ENCODE peak calls at places on chromosomes 12 and 14, in nine cellular contexts. A is breast epithelium, X is tibial nerve, N is H9, S is body of pancreas, Z is NB4, H is fibroblast of the aortic adventitia, E is HepG2, U is uterus. D is an unnamed sample.

GRCh38 chr12:120257041-120257821 is 8.3 kb downstream of the PXN start:
- DNase-seq in A (peak; percentile 80), X (no peak), N (peak; percentile 40), S (peak; percentile 72), Z (no peak), H (peak; percentile 99), E (no peak), U (peak; percentile 78), D (no peak)

GRCh38 chr12:61993734-61994345 is 266.4 kb upstream of the USP15 start:
- DNase-seq in A (no peak), X (no peak), N (no peak), S (no peak), Z (peak; percentile 60), H (no peak), E (peak; percentile 14), U (no peak), D (no peak)

GRCh38 chr14:36946872-36947271 is 225.5 kb downstream of the SLC25A21 start:
- DNase-seq in A (no peak), X (no peak), N (no peak), S (no peak), Z (no peak), H (no peak), E (no peak), U (no peak), D (no peak)

GRCh38 chr14:102545461-102546265 is 36.1 kb upstream of the ANKRD9 start:
- DNase-seq in A (no peak), X (no peak), N (peak; percentile 79), S (no peak), Z (no peak), H (no peak), E (peak; percentile 63), U (no peak), D (no peak)

GRCh38 chr12:27506645-27507189 is 17.3 kb upstream of the PPFIBP1 start:
- DNase-seq in A (no peak), X (no peak), N (no peak), S (no peak), Z (no peak), H (no peak), E (no peak), U (no peak), D (no peak)

GRCh38 chr14:100440207-100440631 is 117.1 kb downstream of the SLC25A47 start:
- DNase-seq in A (peak; percentile 89), X (peak; percentile 36), N (peak; percentile 75), S (peak; percentile 88), Z (peak; percentile 51), H (peak; percentile 68), E (peak; percentile 73), U (peak; percentile 79), D (peak; percentile 50)

GRCh38 chr12:112741106-112741505 is 50.4 kb upstream of the RPH3A start:
- DNase-seq in A (no peak), X (no peak), N (no peak), S (no peak), Z (no peak), H (no peak), E (no peak), U (no peak), D (no peak)

GRCh38 chr14:61841145-61841544 is 78.9 kb downstream of the SNAPC1 start:
- DNase-seq in A (no peak), X (no peak), N (no peak), S (no peak), Z (no peak), H (peak; percentile 4), E (no peak), U (no peak), D (no peak)

GRCh38 chr14:101960225-101960624 is 4.1 kb upstream of the DYNC1H1 start:
- DNase-seq in A (no peak), X (no peak), N (peak; percentile 59), S (no peak), Z (peak; percentile 53), H (peak; percentile 32), E (peak; percentile 40), U (no peak), D (no peak)

GRCh38 chr14:100902295-100902694 is 1.2 kb downstream of the RTL1 start:
- DNase-seq in A (no peak), X (no peak), N (peak; percentile 75), S (no peak), Z (peak; percentile 23), H (no peak), E (peak; percentile 52), U (no peak), D (no peak)

GRCh38 chr12:76646366-76646765 is 86.8 kb upstream of the OSBPL8 start:
- DNase-seq in A (no peak), X (no peak), N (no peak), S (no peak), Z (no peak), H (no peak), E (no peak), U (no peak), D (no peak)

GRCh38 chr12:95653761-95654546 is 102.7 kb upstream of the USP44 start:
- DNase-seq in A (no peak), X (no peak), N (no peak), S (peak; percentile 41), Z (peak; percentile 18), H (peak; percentile 93), E (peak; percentile 70), U (no peak), D (no peak)

GRCh38 chr12:15717940-15718567 is 71.1 kb downstream of the EPS8 start:
- DNase-seq in A (no peak), X (no peak), N (no peak), S (no peak), Z (no peak), H (no peak), E (no peak), U (no peak), D (no peak)

GRCh38 chr12:15719230-15719629 is 70.0 kb downstream of the EPS8 start:
- DNase-seq in A (no peak), X (no peak), N (no peak), S (no peak), Z (no peak), H (no peak), E (no peak), U (no peak), D (no peak)

GRCh38 chr12:15720299-15720698 is 68.9 kb downstream of the EPS8 start:
- DNase-seq in A (no peak), X (no peak), N (no peak), S (no peak), Z (no peak), H (no peak), E (no peak), U (no peak), D (no peak)

GRCh38 chr12:15722951-15723350 is 66.2 kb downstream of the EPS8 start:
- DNase-seq in A (no peak), X (no peak), N (no peak), S (no peak), Z (no peak), H (no peak), E (no peak), U (no peak), D (no peak)

GRCh38 chr12:15721716-15722115 is 67.5 kb downstream of the EPS8 start:
- DNase-seq in A (no peak), X (no peak), N (no peak), S (no peak), Z (no peak), H (peak; percentile 58), E (no peak), U (no peak), D (no peak)
- TF ChIP-seq CTCF in A (no peak), X (no peak), N (no peak), S (no peak), Z (no peak), H (no peak), E (no peak), U (no peak), D (no peak)

GRCh38 chr14:74663884-74664283 is 49.0 kb downstream of the AREL1 start:
- DNase-seq in A (no peak), X (peak; percentile 64), N (no peak), S (no peak), Z (no peak), H (no peak), E (no peak), U (no peak), D (no peak)
- TF ChIP-seq CTCF in A (no peak), X (no peak), N (no peak), S (no peak), Z (no peak), H (no peak), E (no peak), U (no peak), D (no peak)

GRCh38 chr12:103705927-103706326 is 118.9 kb downstream of the STAB2 start:
- DNase-seq in A (no peak), X (no peak), N (peak; percentile 50), S (no peak), Z (peak; percentile 22), H (no peak), E (peak; percentile 10), U (no peak), D (no peak)
- TF ChIP-seq CTCF in A (no peak), X (no peak), N (peak; percentile 63), S (no peak), Z (peak; percentile 32), H (peak; percentile 18), E (peak; percentile 13), U (no peak), D (no peak)

DNA sequence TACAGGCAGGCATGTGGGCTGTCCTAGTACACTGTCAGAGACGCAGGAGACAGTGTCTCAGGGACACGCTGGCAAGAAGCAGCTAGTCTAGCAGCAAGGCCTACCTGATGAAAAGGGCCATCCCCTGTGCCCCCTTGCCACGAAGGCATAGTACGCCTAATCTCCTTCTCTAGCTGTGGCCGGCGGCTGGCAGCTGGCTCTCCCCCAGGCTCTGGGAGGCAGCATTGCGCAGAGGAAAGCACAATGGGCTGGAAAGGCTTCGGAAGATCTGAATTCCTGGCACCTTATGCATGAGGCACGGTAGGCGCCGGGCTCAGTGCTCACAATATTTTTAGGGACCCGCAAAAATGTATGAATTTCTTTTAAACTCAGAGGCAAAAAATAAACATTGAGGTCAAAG is 16.0 kb upstream of the PLEKHH1 start:
- DNase-seq in A (no peak), X (no peak), N (peak; percentile 55), S (peak; percentile 72), Z (no peak), H (peak; percentile 52), E (no peak), U (no peak), D (no peak)
- TF ChIP-seq CTCF in A (no peak), X (no peak), N (peak; percentile 42), S (peak; percentile 21), Z (no peak), H (peak; percentile 24), E (peak; percentile 60), U (no peak), D (no peak)

DNA sequence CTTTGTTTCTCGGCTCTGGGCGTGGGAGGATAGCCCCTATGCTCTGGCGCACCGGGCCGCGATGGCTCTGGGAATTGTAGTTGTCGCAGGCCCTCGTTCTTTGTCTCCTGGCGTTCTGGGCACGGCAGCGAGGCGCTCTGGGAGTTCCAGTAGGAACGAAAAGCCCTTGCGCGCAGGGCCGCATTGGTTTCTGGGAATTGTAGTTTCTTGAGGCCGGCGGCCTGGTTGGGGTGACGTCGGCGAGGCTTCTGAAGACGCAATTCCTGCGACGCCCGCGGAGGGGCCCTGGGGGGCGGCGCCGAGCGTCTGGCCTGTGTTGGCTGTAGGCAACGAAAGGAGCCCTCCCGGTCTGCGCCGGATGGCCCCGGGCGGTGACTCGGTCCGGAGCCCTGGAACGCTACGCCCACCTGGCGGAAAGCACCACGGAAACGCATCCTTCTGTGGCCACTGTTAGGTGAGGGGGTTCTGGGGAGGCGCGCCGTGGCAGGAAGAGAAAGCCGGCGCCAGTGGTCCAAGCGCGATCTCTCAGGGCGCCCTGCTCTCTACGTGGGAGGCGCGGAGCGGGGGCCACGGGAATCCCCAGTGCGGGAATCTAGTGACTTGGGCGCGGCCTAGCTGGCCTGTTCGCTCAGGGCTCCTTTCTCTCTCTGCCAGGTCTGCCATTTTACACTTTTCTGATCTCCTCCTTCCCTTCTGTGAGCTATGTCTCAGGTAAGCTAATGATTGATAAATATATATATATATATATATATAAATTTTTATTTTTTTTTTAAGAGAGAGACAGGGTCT is at the start of gene ZNF140:
- DNase-seq in A (peak; percentile 94), X (peak; percentile 89), N (peak; percentile 99), S (peak; percentile 97), Z (peak; percentile 99), H (peak; percentile 97), E (peak; percentile 94), U (peak; percentile 96), D (peak; percentile 87)
- TF ChIP-seq CTCF in A (no peak), X (peak; percentile 72), N (peak; percentile 34), S (peak; percentile 35), Z (no peak), H (peak; percentile 39), E (no peak), U (peak; percentile 57), D (no peak)

D was measured in GM20000.